ENCODE peak calls at places on chromosomes 12 and 14, in five cellular contexts. Y is GM03348, B is astrocyte of the hippocampus, E is Caco-2, S is KBM-7. Z is an unnamed sample.

GRCh38 chr12:105041186-105041585 is 43.1 kb downstream of the ALDH1L2 start:
- DNase-seq in S (no peak), Y (no peak), E (no peak), B (peak), Z (no peak)

GRCh38 chr12:70185301-70185700 is 57.9 kb upstream of the CNOT2 start:
- DNase-seq in B (no peak), S (no peak), E (no peak), Y (no peak), Z (no peak)

GRCh38 chr14:103628221-103628683 is 759 bp upstream of the KLC1 start:
- DNase-seq in E (peak), S (peak), Y (peak), B (peak), Z (peak)

GRCh38 chr12:69027411-69027811 is 94.4 kb upstream of the CPM start:
- DNase-seq in B (peak), E (no peak), S (no peak), Y (peak), Z (peak)

GRCh38 chr12:19065223-19065622 is 64.3 kb upstream of the PLEKHA5 start:
- DNase-seq in S (no peak), Y (no peak), E (no peak), B (no peak), Z (no peak)

GRCh38 chr14:28911521-28911920 is 144.9 kb downstream of the FOXG1 start:
- DNase-seq in B (no peak), Y (no peak), E (no peak), S (no peak), Z (no peak)

GRCh38 chr14:90755661-90756304 is 60.4 kb downstream of the TTC7B start:
- DNase-seq in S (no peak), Y (no peak), B (no peak), E (no peak), Z (no peak)

GRCh38 chr12:107328442-107329133 is 235.2 kb upstream of the CRY1 start:
- DNase-seq in E (no peak), B (peak), Y (no peak), S (peak), Z (no peak)

GRCh38 chr14:64763801-64764511 is 59.7 kb downstream of the PLEKHG3 start:
- DNase-seq in E (peak), S (peak), Y (peak), B (peak), Z (peak)

GRCh38 chr14:31902002-31902401 is 175.1 kb upstream of the ARHGAP5 start:
- DNase-seq in Y (no peak), S (no peak), B (no peak), E (peak), Z (no peak)

GRCh38 chr12:80038062-80038560 is 61.2 kb upstream of the OTOGL start:
- DNase-seq in E (no peak), B (no peak), Y (no peak), S (no peak), Z (no peak)

GRCh38 chr14:36207500-36207899 is 31.0 kb upstream of the PTCSC3 start:
- DNase-seq in S (peak), E (no peak), Y (peak), B (peak), Z (no peak)

Z was measured in HFFc6.